ENCODE peak calls at places on chromosomes 1 and 21, in six cellular contexts. S is fibroblast of lung, V is body of pancreas, Z is tibial nerve, G is HCT116, C is heart left ventricle. P is an unnamed sample.
A peak's percentile ranks its signal among the peaks of the same experiment; 100 is the strongest.

GRCh38 chr1:4132525-4133308 is 232.6 kb upstream of the C1orf174 start:
- DNase-seq in C (no peak), V (no peak), Z (no peak), G (no peak), S (no peak), P (no peak)

GRCh38 chr1:97108200-97108599 is 386.6 kb downstream of the PTBP2 start:
- DNase-seq in Z (no peak), G (no peak), S (no peak), C (no peak), V (no peak), P (no peak)

GRCh38 chr1:165577707-165578106 is 33.9 kb downstream of the LRRC52 start:
- DNase-seq in Z (no peak), S (no peak), V (no peak), G (no peak), C (no peak), P (no peak)

GRCh38 chr1:202278751-202279150 is 63.0 kb downstream of the UBE2T start:
- DNase-seq in G (no peak), V (no peak), C (no peak), Z (no peak), S (no peak), P (no peak)

GRCh38 chr1:14768589-14769304 is 170.3 kb downstream of the KAZN start:
- DNase-seq in V (peak; percentile 20), Z (no peak), G (no peak), C (no peak), S (no peak), P (no peak)

GRCh38 chr1:156654700-156655099 is 12.8 kb downstream of the BCAN start:
- DNase-seq in S (no peak), G (no peak), Z (no peak), V (no peak), C (no peak), P (no peak)

GRCh38 chr1:104291156-104291555 is 541.5 kb downstream of the AMY1C start:
- DNase-seq in G (no peak), V (no peak), S (no peak), C (no peak), Z (no peak), P (no peak)

GRCh38 chr21:45962531-45963224 is 18.9 kb upstream of the COL6A1 start:
- DNase-seq in G (no peak), S (no peak), Z (no peak), V (no peak), C (peak; percentile 24), P (no peak)

GRCh38 chr1:192363177-192363576 is 46.4 kb downstream of the RGS21 start:
- DNase-seq in Z (no peak), G (no peak), V (no peak), S (no peak), C (no peak), P (no peak)

GRCh38 chr1:66758247-66758755 is 6.0 kb downstream of the DYNLT5 start:
- DNase-seq in S (no peak), C (no peak), Z (no peak), G (no peak), V (no peak), P (no peak)

GRCh38 chr1:225380691-225381090 is 47.1 kb downstream of the LBR start:
- DNase-seq in S (no peak), Z (no peak), G (no peak), C (no peak), V (no peak), P (no peak)

GRCh38 chr1:199723557-199723956 is 304.0 kb upstream of the NR5A2 start:
- DNase-seq in S (peak; percentile 8), G (no peak), C (no peak), Z (no peak), V (no peak), P (no peak)

GRCh38 chr21:41562101-41563000 is 54.4 kb upstream of the TMPRSS2 start:
- DNase-seq in V (no peak), Z (no peak), S (no peak), C (peak; percentile 38), G (no peak), P (peak; percentile 9)

GRCh38 chr1:203034422-203035110 is 8.3 kb downstream of the PPFIA4 start:
- DNase-seq in G (no peak), Z (no peak), S (no peak), C (no peak), V (peak; percentile 1), P (peak; percentile 30)

GRCh38 chr1:7390604-7391000 is 380.5 kb upstream of the VAMP3 start:
- DNase-seq in S (no peak), C (no peak), G (no peak), V (no peak), Z (no peak), P (no peak)

GRCh38 chr21:41824466-41825207 is 54.5 kb downstream of the PRDM15 start:
- DNase-seq in Z (no peak), G (no peak), S (no peak), C (no peak), V (no peak), P (no peak)

GRCh38 chr1:174070614-174071013 is 48.5 kb upstream of the RC3H1 start:
- DNase-seq in G (no peak), S (no peak), V (no peak), C (no peak), Z (no peak), P (no peak)

GRCh38 chr1:75861831-75862230 is 65.1 kb downstream of the MSH4 start:
- DNase-seq in G (no peak), S (no peak), V (no peak), C (no peak), Z (no peak), P (no peak)

GRCh38 chr1:200488375-200489165 is 78.7 kb upstream of the ZNF281 start:
- DNase-seq in C (no peak), V (peak; percentile 71), Z (peak; percentile 79), S (peak; percentile 88), G (peak; percentile 56), P (no peak)

GRCh38 chr1:79373481-79374132 is 367.1 kb upstream of the ADGRL4 start:
- DNase-seq in S (peak; percentile 26), G (no peak), V (peak; percentile 30), C (peak; percentile 27), Z (no peak), P (no peak)

GRCh38 chr1:90402893-90403849 is 313.9 kb downstream of the BARHL2 start:
- DNase-seq in G (peak; percentile 94), Z (no peak), V (peak; percentile 44), C (no peak), S (peak; percentile 85), P (no peak)

GRCh38 chr1:29527314-29528004 is 291.1 kb downstream of the PTPRU start:
- DNase-seq in V (no peak), Z (no peak), G (no peak), C (no peak), S (no peak), P (no peak)

GRCh38 chr1:29523531-29523930 is 287.2 kb downstream of the PTPRU start:
- DNase-seq in G (no peak), C (no peak), S (no peak), Z (no peak), V (no peak), P (no peak)

GRCh38 chr1:29524285-29525065 is 288.2 kb downstream of the PTPRU start:
- DNase-seq in Z (no peak), G (no peak), C (no peak), S (no peak), V (no peak), P (no peak)

GRCh38 chr1:29529677-29530278 is 293.5 kb downstream of the PTPRU start:
- DNase-seq in Z (no peak), S (no peak), V (no peak), C (no peak), G (no peak), P (no peak)

GRCh38 chr1:29525941-29526340 is 289.6 kb downstream of the PTPRU start:
- DNase-seq in V (no peak), S (no peak), C (no peak), G (no peak), Z (no peak), P (no peak)
- H3K4me1 ChIP-seq in V (no peaks in the 10 kb centered on the region), S (no peaks in the 10 kb centered on the region), C (no peaks in the 10 kb centered on the region), G (no peaks in the 10 kb centered on the region), Z (no peaks in the 10 kb centered on the region), P (no peaks in the 10 kb centered on the region)

GRCh38 chr1:29259802-29260441 is 23.6 kb downstream of the PTPRU start:
- DNase-seq in S (peak; percentile 39), C (peak; percentile 73), V (peak; percentile 37), G (no peak), Z (peak; percentile 36), P (peak; percentile 63)

GRCh38 chr1:29258189-29258973 is 22.1 kb downstream of the PTPRU start:
- DNase-seq in V (no peak), Z (no peak), G (no peak), C (no peak), S (no peak), P (no peak)

GRCh38 chr1:29256979-29257804 is 20.9 kb downstream of the PTPRU start:
- DNase-seq in S (peak; percentile 48), C (peak; percentile 46), V (peak; percentile 45), G (no peak), Z (no peak), P (no peak)

GRCh38 chr1:29260531-29260930 is 24.2 kb downstream of the PTPRU start:
- DNase-seq in S (no peak), G (no peak), V (no peak), Z (no peak), C (no peak), P (no peak)

GRCh38 chr1:29258974-29259801 is 22.9 kb downstream of the PTPRU start:
- DNase-seq in V (no peak), G (no peak), C (no peak), Z (no peak), S (no peak), P (no peak)
- TF ChIP-seq CTCF in V (no peak), G (no peak), C (no peak), Z (no peak), S (no peak), P (no peak)

GRCh38 chr1:23403355-23403734 is 21.2 kb downstream of the TCEA3 start:
- DNase-seq in V (no peak), C (no peak), G (no peak), S (no peak), Z (no peak), P (no peak)

GRCh38 chr1:23403038-23403336 is 21.6 kb downstream of the TCEA3 start:
- DNase-seq in S (peak; percentile 46), Z (peak; percentile 14), G (peak; percentile 28), C (no peak), V (no peak), P (no peak)

GRCh38 chr1:23401313-23401712 is 23.2 kb downstream of the TCEA3 start:
- DNase-seq in S (no peak), V (no peak), C (no peak), G (no peak), Z (no peak), P (no peak)

GRCh38 chr1:23403735-23404486 is 20.6 kb downstream of the TCEA3 start:
- DNase-seq in Z (peak; percentile 92), S (peak; percentile 94), C (peak; percentile 90), V (peak; percentile 92), G (peak; percentile 85), P (peak; percentile 92)

GRCh38 chr1:23402286-23403037 is 22.1 kb downstream of the TCEA3 start:
- DNase-seq in Z (no peak), G (no peak), C (no peak), V (no peak), S (peak; percentile 42), P (no peak)
- H3K27ac ChIP-seq in Z (no peak overlapping the region), G (peak overlapping the region; percentile 71), C (no peak overlapping the region), V (peak overlapping the region; percentile 67), S (peak overlapping the region; percentile 55), P (peak overlapping the region; percentile 51)

GRCh38 chr1:5737081-5737480 is 255.1 kb downstream of the NPHP4 start:
- DNase-seq in G (no peak), C (no peak), Z (no peak), S (no peak), V (no peak), P (no peak)
- H3K4me1 ChIP-seq in G (no peaks in the 10 kb centered on the region), C (no peaks in the 10 kb centered on the region), Z (no peaks in the 10 kb centered on the region), S (no peaks in the 10 kb centered on the region), V (no peaks in the 10 kb centered on the region), P (no peaks in the 10 kb centered on the region)

GRCh38 chr1:101652476-101652875 is 344.2 kb downstream of the OLFM3 start:
- DNase-seq in Z (no peak), C (no peak), G (no peak), S (no peak), V (no peak), P (no peak)

GRCh38 chr1:101653482-101653946 is 343.2 kb downstream of the OLFM3 start:
- DNase-seq in S (peak; percentile 31), G (peak; percentile 18), V (no peak), Z (no peak), C (no peak), P (no peak)
- TF ChIP-seq CTCF in S (peak; percentile 53), G (peak; percentile 40), V (no peak), Z (no peak), C (no peak), P (no peak)

P was measured in right atrium auricular region.